ENCODE peak calls at places on chromosome 6, in nine cellular contexts. One of them, this sample, is unnamed.
A peak's percentile ranks its signal among the peaks of the same experiment; 100 is the strongest.

GRCh38 chr6:105137388-105137787 is 42.4 kb downstream of the POPDC3 start:
- DNase-seq in hepatocyte: peak; percentile 7
- DNase-seq in PC-3: no peak
- DNase-seq in SK-N-SH: peak; percentile 61
- DNase-seq in MM.1S: no peak
- DNase-seq in HCT116: no peak
- DNase-seq in neural progenitor cell: peak; percentile 33
- DNase-seq in GM23338: peak; percentile 24
- DNase-seq in OCI-LY7: no peak
- DNase-seq in this sample: peak; percentile 57

GRCh38 chr6:43698584-43699349 is 11.2 kb upstream of the MRPS18A start:
- DNase-seq in HCT116: no peak
- DNase-seq in PC-3: no peak
- DNase-seq in neural progenitor cell: peak; percentile 30
- DNase-seq in MM.1S: no peak
- DNase-seq in hepatocyte: peak; percentile 53
- DNase-seq in SK-N-SH: no peak
- DNase-seq in GM23338: peak; percentile 27
- DNase-seq in OCI-LY7: no peak
- DNase-seq in this sample: peak; percentile 55

GRCh38 chr6:148110925-148111324 is 231.7 kb upstream of the SASH1 start:
- DNase-seq in PC-3: no peak
- DNase-seq in HCT116: no peak
- DNase-seq in MM.1S: no peak
- DNase-seq in neural progenitor cell: no peak
- DNase-seq in hepatocyte: no peak
- DNase-seq in OCI-LY7: no peak
- DNase-seq in GM23338: no peak
- DNase-seq in SK-N-SH: no peak
- DNase-seq in this sample: no peak

GRCh38 chr6:34370371-34370770 is 22.1 kb downstream of the NUDT3 start:
- DNase-seq in PC-3: no peak
- DNase-seq in hepatocyte: no peak
- DNase-seq in OCI-LY7: no peak
- DNase-seq in neural progenitor cell: no peak
- DNase-seq in MM.1S: no peak
- DNase-seq in GM23338: no peak
- DNase-seq in HCT116: no peak
- DNase-seq in SK-N-SH: no peak
- DNase-seq in this sample: no peak

GRCh38 chr6:108168501-108168979 is 2.7 kb downstream of the NR2E1 start:
- DNase-seq in SK-N-SH: peak; percentile 74
- DNase-seq in OCI-LY7: no peak
- DNase-seq in GM23338: peak; percentile 71
- DNase-seq in neural progenitor cell: peak; percentile 90
- DNase-seq in HCT116: no peak
- DNase-seq in MM.1S: peak; percentile 26
- DNase-seq in hepatocyte: peak; percentile 66
- DNase-seq in PC-3: no peak
- DNase-seq in this sample: peak; percentile 49

GRCh38 chr6:8174571-8174970 is 72.2 kb upstream of the EEF1E1 start:
- DNase-seq in PC-3: no peak
- DNase-seq in HCT116: no peak
- DNase-seq in hepatocyte: no peak
- DNase-seq in MM.1S: no peak
- DNase-seq in OCI-LY7: no peak
- DNase-seq in SK-N-SH: no peak
- DNase-seq in GM23338: no peak
- DNase-seq in neural progenitor cell: no peak
- DNase-seq in this sample: no peak

GRCh38 chr6:159700970-159701369 is 7.9 kb upstream of the SOD2 start:
- DNase-seq in MM.1S: no peak
- DNase-seq in OCI-LY7: peak; percentile 60
- DNase-seq in hepatocyte: no peak
- DNase-seq in GM23338: no peak
- DNase-seq in HCT116: no peak
- DNase-seq in PC-3: no peak
- DNase-seq in SK-N-SH: no peak
- DNase-seq in neural progenitor cell: no peak
- DNase-seq in this sample: peak; percentile 45

GRCh38 chr6:105357147-105357546 is 45.7 kb downstream of the PREP start:
- DNase-seq in MM.1S: no peak
- DNase-seq in hepatocyte: no peak
- DNase-seq in SK-N-SH: no peak
- DNase-seq in PC-3: no peak
- DNase-seq in OCI-LY7: no peak
- DNase-seq in neural progenitor cell: no peak
- DNase-seq in GM23338: no peak
- DNase-seq in HCT116: no peak
- DNase-seq in this sample: no peak

GRCh38 chr6:52418606-52419005 is 1.5 kb upstream of the EFHC1 start:
- DNase-seq in neural progenitor cell: no peak
- DNase-seq in MM.1S: no peak
- DNase-seq in OCI-LY7: peak; percentile 73
- DNase-seq in PC-3: no peak
- DNase-seq in SK-N-SH: no peak
- DNase-seq in HCT116: no peak
- DNase-seq in hepatocyte: no peak
- DNase-seq in GM23338: no peak
- DNase-seq in this sample: no peak

GRCh38 chr6:159045826-159046225 is 1.0 kb upstream of the TAGAP start:
- DNase-seq in PC-3: no peak
- DNase-seq in GM23338: peak; percentile 39
- DNase-seq in neural progenitor cell: no peak
- DNase-seq in SK-N-SH: no peak
- DNase-seq in HCT116: no peak
- DNase-seq in hepatocyte: no peak
- DNase-seq in MM.1S: no peak
- DNase-seq in OCI-LY7: peak; percentile 48
- DNase-seq in this sample: no peak

GRCh38 chr6:4313044-4313686 is 177.8 kb upstream of the ECI2 start:
- DNase-seq in SK-N-SH: no peak
- DNase-seq in hepatocyte: peak; percentile 52
- DNase-seq in MM.1S: no peak
- DNase-seq in PC-3: peak; percentile 98
- DNase-seq in GM23338: peak; percentile 71
- DNase-seq in neural progenitor cell: peak; percentile 54
- DNase-seq in OCI-LY7: peak; percentile 13
- DNase-seq in HCT116: peak; percentile 49
- DNase-seq in this sample: peak; percentile 98

GRCh38 chr6:8860671-8861070 is 425.3 kb upstream of the SLC35B3 start:
- DNase-seq in OCI-LY7: peak; percentile 7
- DNase-seq in MM.1S: no peak
- DNase-seq in SK-N-SH: no peak
- DNase-seq in GM23338: no peak
- DNase-seq in HCT116: no peak
- DNase-seq in neural progenitor cell: no peak
- DNase-seq in hepatocyte: no peak
- DNase-seq in PC-3: no peak
- DNase-seq in this sample: no peak

GRCh38 chr6:31530659-31531058 is 1.9 kb downstream of the MCCD1 start:
- DNase-seq in HCT116: no peak
- DNase-seq in MM.1S: no peak
- DNase-seq in GM23338: no peak
- DNase-seq in neural progenitor cell: no peak
- DNase-seq in PC-3: no peak
- DNase-seq in OCI-LY7: no peak
- DNase-seq in SK-N-SH: no peak
- DNase-seq in hepatocyte: no peak
- DNase-seq in this sample: no peak

GRCh38 chr6:1436334-1437306 is 47.2 kb downstream of the FOXF2 start:
- DNase-seq in hepatocyte: peak; percentile 85
- DNase-seq in neural progenitor cell: peak; percentile 82
- DNase-seq in HCT116: peak; percentile 57
- DNase-seq in MM.1S: peak; percentile 57
- DNase-seq in OCI-LY7: peak; percentile 63
- DNase-seq in PC-3: peak; percentile 92
- DNase-seq in GM23338: peak; percentile 93
- DNase-seq in SK-N-SH: peak; percentile 71
- DNase-seq in this sample: peak; percentile 78

GRCh38 chr6:169076240-169076639 is 177.4 kb downstream of the THBS2 start:
- DNase-seq in hepatocyte: no peak
- DNase-seq in GM23338: no peak
- DNase-seq in neural progenitor cell: no peak
- DNase-seq in OCI-LY7: no peak
- DNase-seq in HCT116: no peak
- DNase-seq in MM.1S: no peak
- DNase-seq in PC-3: no peak
- DNase-seq in SK-N-SH: no peak
- DNase-seq in this sample: no peak

GRCh38 chr6:36130672-36131516 is 581 bp downstream of the MAPK13 start:
- DNase-seq in GM23338: peak; percentile 65
- DNase-seq in HCT116: peak; percentile 31
- DNase-seq in neural progenitor cell: peak; percentile 45
- DNase-seq in SK-N-SH: no peak
- DNase-seq in hepatocyte: peak; percentile 86
- DNase-seq in PC-3: peak; percentile 60
- DNase-seq in MM.1S: peak; percentile 56
- DNase-seq in OCI-LY7: no peak
- DNase-seq in this sample: peak; percentile 39
- H3K4me3 ChIP-seq in GM23338: peak overlapping the region; percentile 66
- H3K4me3 ChIP-seq in HCT116: peak overlapping the region; percentile 75
- H3K4me3 ChIP-seq in neural progenitor cell: peak overlapping the region; percentile 48
- H3K4me3 ChIP-seq in SK-N-SH: no peak overlapping the region
- H3K4me3 ChIP-seq in hepatocyte: peak overlapping the region; percentile 55
- H3K4me3 ChIP-seq in PC-3: peak overlapping the region; percentile 75
- H3K4me3 ChIP-seq in MM.1S: peak overlapping the region; percentile 96
- H3K4me3 ChIP-seq in OCI-LY7: no peak overlapping the region
- H3K4me3 ChIP-seq in this sample: peak overlapping the region; percentile 59

DNA sequence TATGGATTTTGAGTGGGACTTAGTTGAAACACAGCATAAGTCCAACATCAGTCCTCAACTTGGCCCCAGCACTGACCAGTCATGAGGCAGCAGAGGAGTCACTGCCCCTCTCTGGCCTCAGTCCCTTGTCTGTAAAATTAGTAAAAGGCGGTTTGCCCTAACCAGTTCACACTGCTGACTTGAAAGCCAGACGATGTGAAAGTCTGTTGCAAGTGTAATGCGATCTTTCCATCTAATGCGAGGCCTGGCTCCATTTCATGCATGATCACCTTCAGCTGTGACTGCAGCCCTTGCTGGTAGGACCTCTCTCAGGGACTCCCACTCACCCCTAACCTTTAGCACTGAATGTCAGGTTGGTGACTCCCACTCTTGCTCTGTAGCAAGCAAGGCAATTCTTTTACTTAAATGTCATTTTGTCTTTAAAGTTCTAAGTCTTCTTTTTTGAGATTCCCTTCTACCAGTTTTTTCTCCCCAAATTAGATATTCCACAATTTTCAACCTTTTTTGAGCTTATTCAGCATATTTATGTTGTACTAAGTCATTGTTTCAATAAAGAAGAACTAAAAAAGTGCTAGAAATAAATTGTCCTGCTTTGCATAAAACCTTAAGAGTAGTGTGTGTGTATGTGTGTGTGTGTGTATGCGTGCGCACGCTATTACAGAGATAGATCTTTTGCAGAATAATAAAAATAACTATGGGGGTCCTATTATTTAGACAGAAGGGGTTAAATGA is 245.5 kb downstream of the PACRG start:
- DNase-seq in SK-N-SH: no peak
- DNase-seq in PC-3: no peak
- DNase-seq in hepatocyte: no peak
- DNase-seq in HCT116: no peak
- DNase-seq in OCI-LY7: no peak
- DNase-seq in neural progenitor cell: peak; percentile 7
- DNase-seq in MM.1S: no peak
- DNase-seq in GM23338: no peak
- DNase-seq in this sample: peak; percentile 2
- H2AFZ ChIP-seq in SK-N-SH: no peak overlapping the region
- H2AFZ ChIP-seq in PC-3: no peak overlapping the region
- H2AFZ ChIP-seq in hepatocyte: no peak overlapping the region
- H2AFZ ChIP-seq in HCT116: no peak overlapping the region
- H2AFZ ChIP-seq in OCI-LY7: no peak overlapping the region
- H2AFZ ChIP-seq in neural progenitor cell: no peak overlapping the region
- H2AFZ ChIP-seq in MM.1S: no peak overlapping the region
- H2AFZ ChIP-seq in GM23338: no peak overlapping the region
- H2AFZ ChIP-seq in this sample: no peak overlapping the region

DNA sequence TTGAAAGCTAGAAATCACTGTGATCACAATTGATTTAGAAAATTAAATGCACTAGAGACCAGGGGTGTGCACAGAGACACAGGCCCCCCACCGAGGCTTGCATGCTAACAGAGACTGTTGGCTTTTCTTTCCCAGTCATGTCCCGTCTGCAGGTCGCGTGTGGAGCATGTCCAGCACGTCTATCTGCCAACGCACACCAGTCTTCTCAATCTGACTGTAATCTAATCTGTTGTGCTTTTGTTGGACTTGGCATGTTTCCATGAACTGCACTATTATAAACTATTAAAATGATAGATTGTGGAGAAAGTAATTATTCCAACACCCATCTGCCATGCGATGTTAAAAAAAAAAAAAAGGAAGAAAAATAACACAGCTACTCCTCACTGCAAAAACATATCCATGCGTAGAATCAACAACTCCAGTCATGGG is 17.7 kb downstream of the MYLIP start:
- DNase-seq in MM.1S: no peak
- DNase-seq in PC-3: no peak
- DNase-seq in OCI-LY7: no peak
- DNase-seq in HCT116: no peak
- DNase-seq in hepatocyte: no peak
- DNase-seq in SK-N-SH: peak; percentile 38
- DNase-seq in neural progenitor cell: no peak
- DNase-seq in GM23338: no peak
- DNase-seq in this sample: peak; percentile 16
- TF ChIP-seq EZH2phosphoT487 in MM.1S: no peak
- TF ChIP-seq EZH2phosphoT487 in PC-3: no peak
- TF ChIP-seq EZH2phosphoT487 in OCI-LY7: no peak
- TF ChIP-seq EZH2phosphoT487 in HCT116: no peak
- TF ChIP-seq EZH2phosphoT487 in hepatocyte: no peak
- TF ChIP-seq EZH2phosphoT487 in SK-N-SH: no peak
- TF ChIP-seq EZH2phosphoT487 in neural progenitor cell: no peak
- TF ChIP-seq EZH2phosphoT487 in GM23338: no peak
- TF ChIP-seq EZH2phosphoT487 in this sample: no peak

DNA sequence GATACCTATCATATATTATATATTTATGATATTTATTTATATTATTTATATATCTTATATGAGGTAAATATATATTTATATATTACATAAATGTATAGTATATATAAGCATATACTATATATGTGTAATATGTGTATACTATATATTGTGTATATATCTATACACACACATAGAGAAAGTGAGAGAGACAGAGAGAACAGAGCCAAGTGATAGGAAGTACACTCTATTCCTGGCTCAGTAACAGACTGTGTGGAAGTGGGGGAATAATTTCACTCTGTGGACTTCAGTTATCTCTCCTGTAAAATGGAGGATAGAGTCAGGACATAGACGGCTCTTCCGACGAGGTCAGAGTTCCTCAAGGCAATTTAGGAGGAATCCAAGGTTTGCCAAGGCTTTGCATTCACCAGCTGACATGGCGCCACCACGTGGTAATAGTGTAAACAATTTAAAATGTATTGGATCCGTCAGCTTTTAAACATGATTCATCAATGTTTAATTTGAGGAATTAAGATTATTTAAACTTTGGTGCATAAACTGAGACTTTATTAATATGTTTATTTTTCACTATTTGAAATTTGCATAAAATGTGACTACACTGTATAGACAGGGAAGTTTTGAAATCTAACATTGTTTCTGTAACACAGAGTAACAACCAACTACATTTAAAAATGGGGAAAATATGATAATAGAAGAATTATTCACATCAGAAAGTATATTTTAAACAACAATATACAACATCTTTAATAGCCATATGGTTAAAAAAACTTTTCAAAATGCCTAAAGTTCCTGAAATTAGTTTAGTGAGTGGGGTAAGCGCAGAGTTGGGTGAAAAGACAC is 75.4 kb upstream of the TMEM244 start:
- DNase-seq in GM23338: peak; percentile 90
- DNase-seq in HCT116: peak; percentile 81
- DNase-seq in SK-N-SH: no peak
- DNase-seq in PC-3: peak; percentile 77
- DNase-seq in MM.1S: peak; percentile 40
- DNase-seq in hepatocyte: peak; percentile 71
- DNase-seq in neural progenitor cell: peak; percentile 85
- DNase-seq in OCI-LY7: peak; percentile 61
- DNase-seq in this sample: peak; percentile 78
- H3K4me3 ChIP-seq in GM23338: no peak overlapping the region
- H3K4me3 ChIP-seq in HCT116: no peak overlapping the region
- H3K4me3 ChIP-seq in SK-N-SH: no peak overlapping the region
- H3K4me3 ChIP-seq in PC-3: no peak overlapping the region
- H3K4me3 ChIP-seq in MM.1S: peak overlapping the region; percentile 26
- H3K4me3 ChIP-seq in hepatocyte: no peak overlapping the region
- H3K4me3 ChIP-seq in neural progenitor cell: no peak overlapping the region
- H3K4me3 ChIP-seq in OCI-LY7: no peak overlapping the region
- H3K4me3 ChIP-seq in this sample: peak overlapping the region; percentile 24

This sample was measured in GM23248.